ENCODE peak calls at places on chromosomes 16 and 17, in six cellular contexts. R, V, X, K, O and F are unnamed samples.

GRCh38 chr17:9056566-9056965 is 35.3 kb downstream of the NTN1 start:
- DNase-seq in R (no peak), V (no peak), X (no peak), K (no peak), O (no peak), F (no peak)

GRCh38 chr17:14768923-14769322 is 468.0 kb downstream of the HS3ST3B1 start:
- DNase-seq in R (no peak), V (no peak), X (no peak), K (no peak), O (no peak), F (no peak)

GRCh38 chr16:22240023-22240697 is 34.1 kb downstream of the EEF2K start:
- DNase-seq in R (no peak), V (peak), X (no peak), K (no peak), O (no peak), F (no peak)

GRCh38 chr16:89460556-89460955 is 29.8 kb downstream of the ANKRD11 start:
- DNase-seq in R (no peak), V (no peak), X (no peak), K (no peak), O (no peak), F (no peak)

GRCh38 chr16:1334739-1335138 is 1.3 kb downstream of the BAIAP3 start:
- DNase-seq in R (no peak), V (no peak), X (no peak), K (no peak), O (no peak), F (no peak)

GRCh38 chr16:14249291-14250032 is 178.3 kb downstream of the MRTFB start:
- DNase-seq in R (no peak), V (peak), X (peak), K (no peak), O (no peak), F (peak)

GRCh38 chr16:78727536-78727935 is 628.1 kb downstream of the WWOX start:
- DNase-seq in R (no peak), V (no peak), X (no peak), K (no peak), O (no peak), F (no peak)

GRCh38 chr17:58412910-58413630 is 4.3 kb downstream of the RNF43 start:
- DNase-seq in R (no peak), V (no peak), X (no peak), K (no peak), O (no peak), F (no peak)

GRCh38 chr16:67882374-67883145 is 2.1 kb upstream of the NRN1L start:
- DNase-seq in R (no peak), V (no peak), X (no peak), K (no peak), O (no peak), F (no peak)

GRCh38 chr16:89918453-89919347 is at the start of gene MC1R:
- DNase-seq in R (peak), V (peak), X (peak), K (no peak), O (no peak), F (peak)

GRCh38 chr16:67311607-67312449 is 14.7 kb downstream of the KCTD19 start:
- DNase-seq in R (no peak), V (peak), X (no peak), K (no peak), O (no peak), F (no peak)

GRCh38 chr17:10735821-10736220 is 6.0 kb upstream of the TMEM220 start:
- DNase-seq in R (no peak), V (no peak), X (no peak), K (no peak), O (no peak), F (no peak)

GRCh38 chr17:57946798-57947358 is 8.3 kb downstream of the CUEDC1 start:
- DNase-seq in R (no peak), V (peak), X (peak), K (no peak), O (no peak), F (no peak)

GRCh38 chr17:37488009-37488604 is 1.6 kb upstream of the DUSP14 start:
- DNase-seq in R (no peak), V (peak), X (peak), K (no peak), O (no peak), F (no peak)

GRCh38 chr17:42527932-42528331 is 8.1 kb upstream of the NAGLU start:
- DNase-seq in R (no peak), V (no peak), X (no peak), K (no peak), O (no peak), F (no peak)

GRCh38 chr17:17041018-17041521 is 1.2 kb upstream of the MPRIP start:
- DNase-seq in R (no peak), V (peak), X (no peak), K (no peak), O (no peak), F (peak)

GRCh38 chr16:15498427-15499175 is 64.2 kb downstream of the BMERB1 start:
- DNase-seq in R (no peak), V (peak), X (no peak), K (no peak), O (no peak), F (no peak)

GRCh38 chr17:80497726-80498241 is 21.4 kb upstream of the NPTX1 start:
- DNase-seq in R (no peak), V (peak), X (no peak), K (no peak), O (no peak), F (no peak)

GRCh38 chr16:30837904-30838303 is 50.9 kb upstream of the ZNF629 start:
- DNase-seq in R (no peak), V (no peak), X (no peak), K (no peak), O (no peak), F (no peak)

GRCh38 chr17:5446786-5447185 is 7.8 kb upstream of the C1QBP start:
- DNase-seq in R (no peak), V (no peak), X (no peak), K (no peak), O (no peak), F (no peak)

GRCh38 chr17:16379654-16380053 is 1.2 kb upstream of the UBB start:
- DNase-seq in R (no peak), V (no peak), X (no peak), K (no peak), O (no peak), F (no peak)

GRCh38 chr17:50266384-50267073 is 7.7 kb upstream of the TMEM92 start:
- DNase-seq in R (no peak), V (peak), X (no peak), K (no peak), O (no peak), F (no peak)

GRCh38 chr17:60934723-60935122 is 257.1 kb downstream of the BCAS3 start:
- DNase-seq in R (no peak), V (no peak), X (no peak), K (no peak), O (no peak), F (no peak)

GRCh38 chr17:41301916-41302901 is at the start of gene KRTAP29-1:
- DNase-seq in R (no peak), V (no peak), X (no peak), K (no peak), O (peak), F (no peak)

GRCh38 chr17:35082073-35082657 is 18.7 kb upstream of the RFFL start:
- DNase-seq in R (no peak), V (peak), X (peak), K (no peak), O (no peak), F (no peak)

GRCh38 chr17:77354721-77355455 is 214.1 kb downstream of the SEC14L1 start:
- DNase-seq in R (no peak), V (peak), X (no peak), K (no peak), O (no peak), F (no peak)

GRCh38 chr16:48215738-48216137 is 28.4 kb upstream of the LONP2 start:
- DNase-seq in R (no peak), V (no peak), X (no peak), K (no peak), O (no peak), F (no peak)